ENCODE peak calls at places on chromosome 4, in ten cellular contexts. G, J, Q, M, E, O, L, X, U and H are unnamed samples.

GRCh38 chr4:33628296-33628695 is 2616.0 kb downstream of the ARAP2 start:
- DNase-seq in G (no peak), J (no peak), Q (no peak), M (peak), E (no peak), O (no peak), L (no peak), X (no peak), U (peak), H (no peak)

GRCh38 chr4:40579983-40580382 is 49.7 kb downstream of the RBM47 start:
- DNase-seq in G (no peak), J (no peak), Q (peak), M (no peak), E (no peak), O (no peak), L (no peak), X (no peak), U (no peak), H (peak)

GRCh38 chr4:148333265-148333664 is 108.9 kb downstream of the NR3C2 start:
- DNase-seq in G (no peak), J (no peak), Q (no peak), M (no peak), E (no peak), O (no peak), L (no peak), X (no peak), U (no peak), H (no peak)

GRCh38 chr4:176436500-176436973 is 116.8 kb downstream of the SPCS3 start:
- DNase-seq in G (no peak), J (no peak), Q (peak), M (peak), E (no peak), O (no peak), L (no peak), X (no peak), U (peak), H (peak)

GRCh38 chr4:89071311-89071710 is 14.3 kb upstream of the FAM13A start:
- DNase-seq in G (no peak), J (no peak), Q (no peak), M (no peak), E (no peak), O (no peak), L (no peak), X (no peak), U (no peak), H (no peak)

GRCh38 chr4:139599594-139600374 is 43.8 kb upstream of the SETD7 start:
- DNase-seq in G (no peak), J (no peak), Q (peak), M (peak), E (no peak), O (no peak), L (no peak), X (no peak), U (peak), H (peak)

GRCh38 chr4:177569443-177569842 is 127.2 kb upstream of the AGA start:
- DNase-seq in G (no peak), J (no peak), Q (peak), M (peak), E (no peak), O (no peak), L (no peak), X (no peak), U (peak), H (peak)

GRCh38 chr4:2253160-2254084 is 8.5 kb downstream of the MXD4 start:
- DNase-seq in G (no peak), J (no peak), Q (no peak), M (no peak), E (no peak), O (no peak), L (peak), X (peak), U (no peak), H (no peak)

GRCh38 chr4:1566838-1567518 is 117.1 kb downstream of the FAM53A start:
- DNase-seq in G (no peak), J (no peak), Q (no peak), M (no peak), E (no peak), O (no peak), L (peak), X (peak), U (no peak), H (no peak)

GRCh38 chr4:675036-675804 is 878 bp downstream of the MYL5 start:
- DNase-seq in G (peak), J (no peak), Q (no peak), M (no peak), E (no peak), O (no peak), L (peak), X (no peak), U (no peak), H (peak)

GRCh38 chr4:90069151-90069550 is 58.0 kb upstream of the CCSER1 start:
- DNase-seq in G (no peak), J (no peak), Q (peak), M (no peak), E (no peak), O (no peak), L (no peak), X (no peak), U (peak), H (no peak)

GRCh38 chr4:162727232-162727631 is 439.5 kb downstream of the NAF1 start:
- DNase-seq in G (no peak), J (no peak), Q (no peak), M (no peak), E (no peak), O (no peak), L (no peak), X (no peak), U (no peak), H (no peak)

GRCh38 chr4:22850055-22850454 is 157.3 kb downstream of the GBA3 start:
- DNase-seq in G (no peak), J (no peak), Q (no peak), M (no peak), E (no peak), O (no peak), L (no peak), X (no peak), U (no peak), H (no peak)

GRCh38 chr4:62387808-62388207 is 1187.7 kb downstream of the ADGRL3 start:
- DNase-seq in G (no peak), J (no peak), Q (no peak), M (no peak), E (no peak), O (no peak), L (no peak), X (no peak), U (no peak), H (no peak)

GRCh38 chr4:146245246-146245645 is 30.9 kb downstream of the REELD1 start:
- DNase-seq in G (no peak), J (no peak), Q (peak), M (no peak), E (no peak), O (no peak), L (no peak), X (no peak), U (no peak), H (peak)

GRCh38 chr4:4432341-4433125 is 45.6 kb downstream of the NSG1 start:
- DNase-seq in G (no peak), J (no peak), Q (no peak), M (no peak), E (no peak), O (no peak), L (no peak), X (no peak), U (no peak), H (no peak)

GRCh38 chr4:137474711-137475301 is 57.5 kb downstream of the PCDH18 start:
- DNase-seq in G (no peak), J (no peak), Q (peak), M (peak), E (no peak), O (peak), L (no peak), X (no peak), U (peak), H (peak)

GRCh38 chr4:2924765-2925301 is 38.4 kb downstream of the NOP14 start:
- DNase-seq in G (no peak), J (no peak), Q (no peak), M (no peak), E (no peak), O (no peak), L (no peak), X (no peak), U (peak), H (no peak)

GRCh38 chr4:158758142-158758541 is 10.7 kb upstream of the FNIP2 start:
- DNase-seq in G (no peak), J (no peak), Q (peak), M (no peak), E (no peak), O (no peak), L (no peak), X (no peak), U (peak), H (peak)

GRCh38 chr4:104752337-104752736 is 257.6 kb upstream of the CXXC4 start:
- DNase-seq in G (no peak), J (no peak), Q (no peak), M (no peak), E (no peak), O (no peak), L (no peak), X (no peak), U (no peak), H (peak)

GRCh38 chr4:14871676-14872430 is 130.4 kb upstream of the CPEB2 start:
- DNase-seq in G (peak), J (no peak), Q (no peak), M (no peak), E (no peak), O (peak), L (no peak), X (no peak), U (no peak), H (peak)

GRCh38 chr4:96654045-96654444 is 814.2 kb downstream of the PDHA2 start:
- DNase-seq in G (no peak), J (no peak), Q (no peak), M (no peak), E (no peak), O (no peak), L (peak), X (no peak), U (no peak), H (no peak)

GRCh38 chr4:13169731-13170130 is 314.4 kb downstream of the RAB28 start:
- DNase-seq in G (no peak), J (no peak), Q (no peak), M (no peak), E (no peak), O (no peak), L (no peak), X (no peak), U (no peak), H (no peak)

GRCh38 chr4:125389713-125390112 is 75.0 kb downstream of the FAT4 start:
- DNase-seq in G (no peak), J (no peak), Q (peak), M (peak), E (no peak), O (no peak), L (no peak), X (no peak), U (peak), H (peak)

GRCh38 chr4:168864831-168865541 is 145.1 kb downstream of the CBR4 start:
- DNase-seq in G (no peak), J (no peak), Q (peak), M (peak), E (no peak), O (peak), L (no peak), X (no peak), U (peak), H (peak)
- TF ChIP-seq CTCF in G (no peak), J (no peak), Q (peak), M (peak), E (no peak), O (peak), L (no peak), X (peak), U (peak), H (peak)

DNA sequence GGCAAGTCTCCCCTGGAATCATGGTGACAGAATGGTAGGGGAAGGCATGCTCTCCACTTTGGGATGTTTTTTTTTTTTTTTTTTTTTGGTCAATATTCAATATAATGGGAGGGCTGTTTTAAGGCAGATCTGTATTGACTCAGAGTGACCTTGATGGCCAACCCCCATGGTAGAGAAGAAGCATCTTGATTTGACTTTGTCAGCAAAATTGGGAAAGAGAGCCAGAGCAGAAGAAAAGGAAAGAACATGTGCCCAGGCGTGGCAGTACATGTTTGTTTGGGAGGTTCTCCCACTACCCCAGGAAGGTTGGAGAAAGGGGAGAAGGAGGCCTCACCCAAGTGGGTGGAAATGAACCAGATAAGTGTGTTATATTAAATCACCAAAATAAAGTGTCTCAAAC is 62.2 kb upstream of the TBC1D9 start:
- DNase-seq in G (no peak), J (no peak), Q (no peak), M (no peak), E (no peak), O (no peak), L (no peak), X (no peak), U (no peak), H (no peak)
- H3K4me3 ChIP-seq in G (no peak), J (no peak), Q (no peak), M (no peak), E (no peak), O (no peak), L (no peak), X (no peak), U (no peak), H (no peak)

DNA sequence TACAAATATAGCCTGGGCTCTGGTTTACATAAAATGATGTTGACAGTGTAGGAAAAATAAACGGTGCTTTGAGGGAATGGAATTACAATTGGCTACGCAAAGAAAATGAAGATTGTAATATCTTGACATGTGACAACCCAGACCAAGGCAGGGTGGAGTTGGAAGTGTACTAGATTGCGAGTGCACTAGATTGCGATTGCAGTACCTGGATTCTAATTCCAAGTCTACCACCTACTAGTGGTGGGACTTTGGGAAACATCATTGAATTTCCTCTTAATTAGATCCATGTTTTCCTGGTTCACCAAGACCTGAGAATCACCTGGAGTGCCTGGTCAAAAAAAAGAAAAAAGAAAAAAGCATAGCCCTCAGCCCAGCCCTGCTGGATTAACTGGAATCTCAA is 18.6 kb downstream of the EGF start:
- DNase-seq in G (no peak), J (no peak), Q (no peak), M (no peak), E (no peak), O (no peak), L (no peak), X (no peak), U (no peak), H (no peak)
- TF ChIP-seq CTCF in G (no peak), J (no peak), Q (no peak), M (no peak), E (no peak), O (no peak), L (no peak), X (no peak), U (no peak), H (no peak)

GRCh38 chr4:119026662-119027444 is 108.8 kb upstream of the MYOZ2 start:
- DNase-seq in G (no peak), J (no peak), Q (no peak), M (no peak), E (no peak), O (no peak), L (no peak), X (no peak), U (peak), H (no peak)

GRCh38 chr4:119027815-119028214 is 107.8 kb upstream of the MYOZ2 start:
- DNase-seq in G (no peak), J (no peak), Q (no peak), M (no peak), E (no peak), O (no peak), L (no peak), X (no peak), U (no peak), H (no peak)

GRCh38 chr4:119024102-119024501 is 111.5 kb upstream of the MYOZ2 start:
- DNase-seq in G (no peak), J (no peak), Q (no peak), M (no peak), E (no peak), O (no peak), L (no peak), X (no peak), U (no peak), H (no peak)

GRCh38 chr4:119025916-119026661 is 109.5 kb upstream of the MYOZ2 start:
- DNase-seq in G (peak), J (no peak), Q (peak), M (peak), E (no peak), O (no peak), L (no peak), X (no peak), U (peak), H (peak)

GRCh38 chr4:119025440-119025839 is 110.2 kb upstream of the MYOZ2 start:
- DNase-seq in G (peak), J (no peak), Q (peak), M (peak), E (no peak), O (no peak), L (no peak), X (no peak), U (peak), H (peak)
- H3K4me3 ChIP-seq in G (peak), J (peak), Q (no peak), M (peak), E (no peak), O (no peak), L (no peak), X (peak), U (no peak), H (no peak)

DNA sequence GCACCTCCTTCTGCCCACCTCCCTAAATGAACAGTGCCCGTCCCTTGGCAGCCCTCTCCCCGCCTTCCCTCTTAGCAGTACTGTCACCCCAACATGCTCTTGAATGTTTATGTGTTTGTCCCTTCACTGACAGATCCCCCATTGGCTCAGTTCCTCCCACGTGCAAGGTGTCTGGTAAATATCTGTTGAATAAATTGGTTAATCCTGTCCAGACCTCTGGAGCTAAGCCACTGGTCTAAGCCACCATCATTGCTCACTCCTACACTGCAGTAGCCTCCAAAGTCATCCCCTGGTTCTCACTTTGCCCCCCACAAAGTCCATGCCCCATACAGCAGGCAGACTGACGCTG is 26.1 kb upstream of the MAN2B2 start:
- DNase-seq in G (no peak), J (no peak), Q (no peak), M (no peak), E (no peak), O (no peak), L (no peak), X (no peak), U (no peak), H (no peak)
- TF ChIP-seq CTCF in G (no peak), J (no peak), Q (no peak), M (no peak), E (no peak), O (no peak), L (no peak), X (no peak), U (no peak), H (no peak)

DNA sequence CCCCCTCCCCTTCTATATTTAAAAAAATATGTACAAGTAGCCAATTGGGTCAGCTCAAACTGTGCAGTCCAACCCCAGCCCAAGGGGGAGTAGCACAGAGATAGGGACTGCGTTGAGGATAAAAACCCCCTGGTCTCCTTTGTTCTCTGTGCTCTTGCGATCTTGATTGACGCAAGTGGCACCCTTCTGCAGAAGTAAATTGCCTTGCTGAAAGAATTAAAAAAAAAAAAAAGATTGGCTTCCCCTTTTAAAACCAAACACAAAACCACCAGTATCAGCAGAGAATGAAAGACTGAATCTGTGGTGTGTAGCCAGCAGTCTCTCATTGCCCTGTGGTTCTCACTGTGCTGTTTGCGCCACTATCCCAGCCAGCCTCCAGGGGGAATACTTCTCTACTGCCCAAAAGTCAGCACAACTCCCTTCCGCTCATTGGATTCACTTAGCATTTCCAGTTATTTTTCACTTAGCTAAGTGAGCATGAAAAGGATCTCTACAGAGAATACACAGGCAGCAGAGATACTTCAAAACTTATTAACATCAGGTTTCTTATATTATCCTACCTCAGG is 29.7 kb downstream of the MANBA start:
- DNase-seq in G (peak), J (no peak), Q (no peak), M (no peak), E (no peak), O (no peak), L (no peak), X (no peak), U (no peak), H (no peak)
- H3K4me3 ChIP-seq in G (no peak), J (no peak), Q (no peak), M (no peak), E (no peak), O (no peak), L (no peak), X (no peak), U (no peak), H (no peak)